ENCODE peak calls at places on chromosomes 6 and 20, in six cellular contexts. R is testis, J is H1, Z is ovary, L is heart left ventricle, C is prostate gland. Q is an unnamed sample.
A peak's percentile ranks its signal among the peaks of the same experiment; 100 is the strongest.

GRCh38 chr6:116168148-116168547 is 42.2 kb upstream of the COL10A1 start:
- DNase-seq in Z (no peak), J (no peak), C (no peak), L (no peak), R (no peak), Q (no peak)

GRCh38 chr20:41505198-41505597 is 113.0 kb downstream of the CHD6 start:
- DNase-seq in L (no peak), J (no peak), R (no peak), Z (no peak), C (no peak), Q (no peak)

GRCh38 chr6:92011681-92012245 is 1407.6 kb downstream of the EPHA7 start:
- DNase-seq in Z (no peak), L (no peak), R (no peak), C (no peak), J (no peak), Q (no peak)

GRCh38 chr6:30101423-30101938 is 11.4 kb downstream of the TRIM31 start:
- DNase-seq in L (no peak), Z (no peak), J (no peak), R (no peak), C (peak; percentile 7), Q (peak; percentile 12)

GRCh38 chr6:43070028-43070632 is 6.0 kb upstream of the PTK7 start:
- DNase-seq in Z (no peak), C (no peak), L (no peak), R (no peak), J (no peak), Q (peak; percentile 37)

GRCh38 chr6:17890309-17890708 is 97.1 kb downstream of the KIF13A start:
- DNase-seq in Z (no peak), C (no peak), J (no peak), R (no peak), L (no peak), Q (no peak)

GRCh38 chr6:158481612-158482473 is 78.0 kb upstream of the TMEM181 start:
- DNase-seq in R (no peak), C (no peak), J (no peak), L (no peak), Z (no peak), Q (peak; percentile 86)

GRCh38 chr6:92559002-92559401 is 860.4 kb downstream of the EPHA7 start:
- DNase-seq in L (no peak), C (no peak), Z (no peak), J (no peak), R (no peak), Q (no peak)

GRCh38 chr6:1679691-1680068 is 70.0 kb downstream of the FOXC1 start:
- DNase-seq in C (peak; percentile 69), R (no peak), J (no peak), L (no peak), Z (no peak), Q (peak; percentile 52)

GRCh38 chr6:6820688-6821238 is 232.2 kb downstream of the LY86 start:
- DNase-seq in C (peak; percentile 80), L (no peak), R (no peak), Z (no peak), J (peak; percentile 62), Q (no peak)

GRCh38 chr20:21622097-21622496 is 83.4 kb upstream of the PAX1 start:
- DNase-seq in J (no peak), Z (no peak), C (peak; percentile 87), L (no peak), R (no peak), Q (no peak)

GRCh38 chr6:73134588-73134987 is 90.7 kb downstream of the KHDC1L start:
- DNase-seq in C (no peak), Z (no peak), R (peak; percentile 72), J (peak; percentile 84), L (no peak), Q (peak; percentile 47)

GRCh38 chr6:144217264-144217663 is 66.9 kb downstream of the STX11 start:
- DNase-seq in R (peak; percentile 20), L (no peak), J (no peak), C (no peak), Z (no peak), Q (peak; percentile 11)

GRCh38 chr20:12660918-12661317 is 347.9 kb upstream of the SPTLC3 start:
- DNase-seq in R (peak; percentile 43), J (peak; percentile 33), Z (no peak), L (peak; percentile 16), C (no peak), Q (no peak)

GRCh38 chr6:32082951-32083350 is 26.2 kb downstream of the TNXB start:
- DNase-seq in L (peak; percentile 46), Z (peak; percentile 55), R (peak; percentile 54), J (no peak), C (no peak), Q (no peak)

GRCh38 chr6:147407571-147407970 is 100.9 kb upstream of the SAMD5 start:
- DNase-seq in J (no peak), C (no peak), R (no peak), Z (no peak), L (no peak), Q (no peak)

GRCh38 chr6:1607557-1608221 is 2.0 kb upstream of the FOXC1 start:
- DNase-seq in C (no peak), Z (no peak), R (no peak), L (no peak), J (peak; percentile 75), Q (peak; percentile 11)

GRCh38 chr20:2984956-2985661 is 58.3 kb upstream of the GNRH2 start:
- DNase-seq in C (no peak), Z (no peak), L (no peak), J (no peak), R (no peak), Q (peak; percentile 8)

GRCh38 chr6:30885999-30886896 is 1.9 kb downstream of the DDR1 start:
- DNase-seq in J (peak; percentile 87), C (peak; percentile 94), R (peak; percentile 84), Z (peak; percentile 82), L (no peak), Q (no peak)

GRCh38 chr6:138297761-138298298 is 79.5 kb upstream of the PBOV1 start:
- DNase-seq in C (no peak), Z (no peak), L (no peak), J (no peak), R (no peak), Q (no peak)

GRCh38 chr20:61528591-61528990 is 276.5 kb downstream of the CDH4 start:
- DNase-seq in C (no peak), L (no peak), J (no peak), R (no peak), Z (no peak), Q (no peak)

GRCh38 chr20:11195899-11196558 is 522.2 kb upstream of the JAG1 start:
- DNase-seq in Z (peak; percentile 39), L (no peak), R (peak; percentile 55), J (no peak), C (no peak), Q (peak; percentile 57)

GRCh38 chr20:18805881-18806280 is 7.7 kb upstream of the SCP2D1 start:
- DNase-seq in C (no peak), Z (no peak), J (no peak), R (no peak), L (no peak), Q (no peak)

GRCh38 chr6:154127638-154128037 is 88.6 kb downstream of the OPRM1 start:
- DNase-seq in Z (no peak), C (no peak), J (no peak), L (no peak), R (no peak), Q (peak; percentile 4)

GRCh38 chr20:58852559-58853271 is at the start of gene GNAS:
- DNase-seq in J (peak; percentile 61), R (peak; percentile 60), L (peak; percentile 61), C (peak; percentile 42), Z (peak; percentile 57), Q (peak; percentile 47)

GRCh38 chr6:64984947-64985346 is 722.1 kb downstream of the EYS start:
- DNase-seq in Z (no peak), C (no peak), J (no peak), L (no peak), R (no peak), Q (no peak)

GRCh38 chr6:144159231-144159630 is 8.9 kb downstream of the STX11 start:
- DNase-seq in L (no peak), J (no peak), C (no peak), R (no peak), Z (no peak), Q (peak; percentile 81)

GRCh38 chr20:22700387-22700786 is 116.0 kb upstream of the FOXA2 start:
- DNase-seq in J (no peak), C (no peak), Z (no peak), R (no peak), L (no peak), Q (no peak)

GRCh38 chr20:13102689-13103088 is 93.9 kb downstream of the SPTLC3 start:
- DNase-seq in R (no peak), J (no peak), L (no peak), Z (no peak), C (no peak), Q (no peak)

GRCh38 chr20:38435555-38435939 is 419 bp upstream of the SNHG17 start:
- DNase-seq in Z (no peak), L (no peak), C (no peak), R (no peak), J (no peak), Q (no peak)
- TF ChIP-seq CTCF in Z (no peak), L (peak; percentile 5), C (no peak), R (no peak), J (no peak), Q (no peak)

DNA sequence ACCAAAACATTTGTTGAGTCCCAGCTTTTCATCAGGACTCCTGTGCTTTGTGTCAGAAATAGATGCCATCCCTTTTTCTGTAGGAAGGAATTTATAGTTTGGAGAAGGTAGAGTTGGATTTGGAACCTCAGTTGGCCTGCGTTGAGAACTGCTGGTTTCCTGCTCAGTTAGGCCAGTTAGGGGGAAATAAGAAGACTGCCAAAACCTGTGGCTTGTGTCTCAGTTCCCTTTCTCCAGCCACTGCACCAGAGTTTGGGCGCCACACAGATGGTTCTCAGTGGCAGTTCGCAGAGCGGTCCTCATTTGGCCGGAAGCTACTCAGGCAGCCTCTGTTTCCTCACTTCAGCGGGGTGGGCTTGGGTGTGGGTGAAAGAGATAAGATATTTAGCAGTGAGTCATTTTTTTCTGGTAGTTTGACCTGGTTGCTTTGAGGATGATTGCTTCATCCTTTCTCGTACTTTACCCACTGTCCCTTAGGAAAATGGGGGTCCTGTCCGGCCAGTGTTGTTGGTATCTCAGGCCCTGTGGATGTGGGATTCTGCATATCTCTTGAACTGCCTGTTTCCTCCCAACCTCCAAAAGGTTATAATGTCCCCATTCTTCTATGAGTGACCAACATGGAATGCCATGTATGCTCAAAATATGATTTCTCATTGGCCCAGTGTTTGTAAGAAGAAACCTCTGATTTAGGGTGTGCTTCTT is 53.7 kb downstream of the JARID2 start:
- DNase-seq in Z (no peak), C (no peak), J (no peak), R (no peak), L (peak; percentile 38), Q (no peak)
- TF ChIP-seq POLR2A in Z (no peak), C (no peak), J (no peak), R (no peak), L (no peak), Q (no peak)

GRCh38 chr20:43844778-43845614 is 69.7 kb upstream of the TOX2 start:
- DNase-seq in Z (no peak), J (no peak), L (peak; percentile 64), C (no peak), R (peak; percentile 57), Q (peak; percentile 82)
- TF ChIP-seq CTCF in Z (no peak), J (no peak), L (no peak), C (no peak), R (peak; percentile 18), Q (peak; percentile 28)

DNA sequence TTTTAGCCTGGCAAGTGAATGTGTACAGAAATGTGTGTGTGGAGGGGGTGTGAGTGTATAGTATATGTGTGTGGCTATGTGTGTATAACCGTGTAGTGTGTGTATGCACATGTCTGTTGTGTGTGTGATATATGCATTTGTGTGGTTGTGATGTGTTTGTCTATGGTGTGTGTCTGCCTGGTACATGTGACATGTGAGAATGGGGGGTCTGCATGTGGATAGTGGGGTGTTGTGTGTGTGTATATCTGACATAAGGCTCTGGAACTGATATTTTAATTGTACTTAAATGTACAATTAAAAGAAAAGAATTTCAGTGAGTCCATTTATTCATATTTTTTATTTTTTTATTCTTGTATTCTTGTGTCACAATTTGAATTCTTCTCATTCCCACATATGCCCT is 57.2 kb upstream of the CNR1 start:
- DNase-seq in C (no peak), Z (no peak), R (no peak), L (no peak), J (no peak), Q (no peak)
- TF ChIP-seq POLR2A in C (no peak), Z (no peak), R (no peak), L (no peak), J (no peak), Q (no peak)